ENCODE peak calls at places on chromosomes 12 and 14, in five cellular contexts. U is activated CD8-positive, alpha-beta memory T cell treated with anti-CD3 and anti-CD28 coated beads, Interleukin-2, amount 50 U/mL, for 48 hours; C is Right ventricle myocardium superior; Z is cardiac muscle cell; E is CD14-positive monocyte. N is an unnamed sample.

GRCh38 chr12:129404556-129404955 is 499.3 kb downstream of the TMEM132D start:
- DNase-seq in C (no peak), E (no peak), Z (no peak), U (no peak), N (no peak)

GRCh38 chr14:92516966-92517350 is 3.4 kb downstream of the RIN3 start:
- DNase-seq in Z (no peak), U (no peak), E (no peak), C (no peak), N (no peak)

GRCh38 chr12:76790564-76791552 is 26.9 kb downstream of the ZDHHC17 start:
- DNase-seq in E (no peak), U (no peak), C (no peak), Z (peak), N (no peak)

GRCh38 chr14:73997108-73997943 is 21.8 kb downstream of the ENTPD5 start:
- DNase-seq in U (no peak), C (no peak), Z (no peak), E (no peak), N (no peak)

GRCh38 chr12:106841471-106842302 is 67.2 kb downstream of the RIC8B start:
- DNase-seq in Z (peak), E (no peak), C (no peak), U (no peak), N (no peak)

GRCh38 chr12:11929714-11930113 is 141.0 kb upstream of the BCL2L14 start:
- DNase-seq in E (no peak), C (no peak), U (no peak), Z (no peak), N (no peak)

GRCh38 chr14:69328317-69328716 is 68.4 kb downstream of the GALNT16 start:
- DNase-seq in U (no peak), C (no peak), Z (no peak), E (no peak), N (no peak)

GRCh38 chr14:100524233-100524932 is 62.8 kb downstream of the BEGAIN start:
- DNase-seq in C (no peak), Z (no peak), U (no peak), E (no peak), N (no peak)

GRCh38 chr12:30794591-30795409 is 40.0 kb upstream of the CAPRIN2 start:
- DNase-seq in Z (peak), E (no peak), C (no peak), U (peak), N (no peak)

GRCh38 chr12:102811125-102811737 is 105.8 kb downstream of the PAH start:
- DNase-seq in U (no peak), E (no peak), C (no peak), Z (peak), N (no peak)

GRCh38 chr12:98895086-98895651 is 250.1 kb downstream of the APAF1 start:
- DNase-seq in Z (no peak), U (peak), C (no peak), E (no peak), N (no peak)

GRCh38 chr12:79275631-79276030 is 411.1 kb downstream of the SYT1 start:
- DNase-seq in E (no peak), Z (no peak), C (no peak), U (no peak), N (no peak)

GRCh38 chr14:101360045-101360931 is 201.0 kb upstream of the DIO3 start:
- DNase-seq in C (peak), U (peak), Z (peak), E (no peak), N (no peak)

GRCh38 chr12:89969098-89969497 is 260.5 kb upstream of the ATP2B1 start:
- DNase-seq in E (no peak), U (no peak), Z (no peak), C (no peak), N (no peak)

GRCh38 chr12:70006619-70006973 is 181.6 kb downstream of the MYRFL start:
- DNase-seq in U (no peak), C (no peak), E (no peak), Z (no peak), N (no peak)

GRCh38 chr12:68932701-68933563 is at the start of gene CPM:
- DNase-seq in Z (peak), C (peak), U (peak), E (peak), N (peak)

GRCh38 chr14:63726499-63726898 is 1.4 kb downstream of the SGPP1 start:
- DNase-seq in C (no peak), Z (no peak), U (no peak), E (no peak), N (no peak)

GRCh38 chr14:96915478-96915877 is 118.3 kb downstream of the VRK1 start:
- DNase-seq in Z (no peak), C (no peak), U (no peak), E (no peak), N (no peak)

GRCh38 chr12:47615711-47616110 is 90.1 kb downstream of the RPAP3 start:
- DNase-seq in C (no peak), Z (no peak), U (no peak), E (no peak), N (no peak)